ENCODE peak calls at places on chromosomes 3 and 15, in four cellular contexts. One of them, this sample, is unnamed.

GRCh38 chr3:13788522-13789424 is 91.1 kb downstream of the WNT7A start:
- DNase-seq in transverse colon: no peak
- DNase-seq in CD8-positive, alpha-beta T cell: no peak
- DNase-seq in mesenchymal stem cell: no peak
- DNase-seq in this sample: no peak

GRCh38 chr3:149542375-149543312 is 68.1 kb downstream of the TM4SF4 start:
- DNase-seq in mesenchymal stem cell: peak; percentile 45
- DNase-seq in transverse colon: no peak
- DNase-seq in CD8-positive, alpha-beta T cell: no peak
- DNase-seq in this sample: no peak

GRCh38 chr15:101440846-101441590 is 48.5 kb downstream of the PCSK6 start:
- DNase-seq in CD8-positive, alpha-beta T cell: no peak
- DNase-seq in transverse colon: no peak
- DNase-seq in mesenchymal stem cell: no peak
- DNase-seq in this sample: no peak

GRCh38 chr3:55516391-55517030 is 29.4 kb upstream of the WNT5A start:
- DNase-seq in CD8-positive, alpha-beta T cell: no peak
- DNase-seq in mesenchymal stem cell: no peak
- DNase-seq in transverse colon: no peak
- DNase-seq in this sample: no peak

GRCh38 chr3:54891540-54891897 is 36.3 kb downstream of the LRTM1 start:
- DNase-seq in transverse colon: peak; percentile 81
- DNase-seq in mesenchymal stem cell: peak; percentile 95
- DNase-seq in CD8-positive, alpha-beta T cell: no peak
- DNase-seq in this sample: peak; percentile 61

GRCh38 chr3:37938011-37938410 is 52.6 kb upstream of the VILL start:
- DNase-seq in CD8-positive, alpha-beta T cell: no peak
- DNase-seq in mesenchymal stem cell: no peak
- DNase-seq in transverse colon: no peak
- DNase-seq in this sample: no peak

GRCh38 chr3:46901061-46901460 is 23.5 kb downstream of the PTH1R start:
- DNase-seq in transverse colon: no peak
- DNase-seq in mesenchymal stem cell: no peak
- DNase-seq in CD8-positive, alpha-beta T cell: no peak
- DNase-seq in this sample: no peak

GRCh38 chr3:181755959-181756358 is 44.2 kb downstream of the SOX2 start:
- DNase-seq in mesenchymal stem cell: no peak
- DNase-seq in CD8-positive, alpha-beta T cell: no peak
- DNase-seq in transverse colon: no peak
- DNase-seq in this sample: no peak

GRCh38 chr3:132665230-132665629 is 5.1 kb downstream of the UBA5 start:
- DNase-seq in mesenchymal stem cell: no peak
- DNase-seq in CD8-positive, alpha-beta T cell: no peak
- DNase-seq in transverse colon: no peak
- DNase-seq in this sample: no peak

GRCh38 chr15:68183886-68184285 is 21.2 kb downstream of the CALML4 start:
- DNase-seq in transverse colon: no peak
- DNase-seq in CD8-positive, alpha-beta T cell: no peak
- DNase-seq in mesenchymal stem cell: peak; percentile 66
- DNase-seq in this sample: no peak

GRCh38 chr3:141769171-141769894 is 6.1 kb downstream of the GRK7 start:
- DNase-seq in mesenchymal stem cell: peak; percentile 34
- DNase-seq in transverse colon: no peak
- DNase-seq in CD8-positive, alpha-beta T cell: no peak
- DNase-seq in this sample: no peak

GRCh38 chr3:12920967-12921366 is 79.6 kb upstream of the RPL32 start:
- DNase-seq in mesenchymal stem cell: no peak
- DNase-seq in CD8-positive, alpha-beta T cell: no peak
- DNase-seq in transverse colon: no peak
- DNase-seq in this sample: no peak

GRCh38 chr3:38125305-38126120 is 11.4 kb downstream of the ACAA1 start:
- DNase-seq in CD8-positive, alpha-beta T cell: no peak
- DNase-seq in mesenchymal stem cell: no peak
- DNase-seq in transverse colon: no peak
- DNase-seq in this sample: no peak

GRCh38 chr15:68399096-68400065 is 32.6 kb downstream of the ITGA11 start:
- DNase-seq in CD8-positive, alpha-beta T cell: no peak
- DNase-seq in transverse colon: no peak
- DNase-seq in mesenchymal stem cell: no peak
- DNase-seq in this sample: no peak

GRCh38 chr3:107368999-107369398 is 8.2 kb upstream of the CCDC54 start:
- DNase-seq in mesenchymal stem cell: no peak
- DNase-seq in CD8-positive, alpha-beta T cell: no peak
- DNase-seq in transverse colon: no peak
- DNase-seq in this sample: no peak

GRCh38 chr3:182533394-182533793 is 259.9 kb upstream of the ATP11B start:
- DNase-seq in mesenchymal stem cell: no peak
- DNase-seq in transverse colon: no peak
- DNase-seq in CD8-positive, alpha-beta T cell: no peak
- DNase-seq in this sample: no peak

GRCh38 chr3:179613807-179614206 is 9.2 kb downstream of the NDUFB5 start:
- DNase-seq in mesenchymal stem cell: peak; percentile 54
- DNase-seq in CD8-positive, alpha-beta T cell: no peak
- DNase-seq in transverse colon: no peak
- DNase-seq in this sample: no peak

GRCh38 chr15:100094127-100094510 is 247.7 kb downstream of the ADAMTS17 start:
- DNase-seq in mesenchymal stem cell: no peak
- DNase-seq in transverse colon: no peak
- DNase-seq in CD8-positive, alpha-beta T cell: no peak
- DNase-seq in this sample: no peak

GRCh38 chr3:51657234-51657633 is 13.8 kb upstream of the TEX264 start:
- DNase-seq in CD8-positive, alpha-beta T cell: no peak
- DNase-seq in mesenchymal stem cell: no peak
- DNase-seq in transverse colon: no peak
- DNase-seq in this sample: no peak

GRCh38 chr15:25784876-25785642 is 78.1 kb downstream of the ATP10A start:
- DNase-seq in transverse colon: no peak
- DNase-seq in CD8-positive, alpha-beta T cell: no peak
- DNase-seq in mesenchymal stem cell: peak; percentile 29
- DNase-seq in this sample: no peak

GRCh38 chr3:103247459-103247858 is 812.6 kb downstream of the ZPLD1 start:
- DNase-seq in transverse colon: no peak
- DNase-seq in CD8-positive, alpha-beta T cell: no peak
- DNase-seq in mesenchymal stem cell: no peak
- DNase-seq in this sample: no peak

GRCh38 chr15:61030451-61030850 is 198.7 kb downstream of the RORA start:
- DNase-seq in transverse colon: no peak
- DNase-seq in CD8-positive, alpha-beta T cell: no peak
- DNase-seq in mesenchymal stem cell: no peak
- DNase-seq in this sample: no peak

GRCh38 chr3:175433026-175433668 is 574.0 kb downstream of the NAALADL2 start:
- DNase-seq in mesenchymal stem cell: peak; percentile 63
- DNase-seq in CD8-positive, alpha-beta T cell: no peak
- DNase-seq in transverse colon: no peak
- DNase-seq in this sample: no peak

GRCh38 chr3:38141173-38141951 is 2.9 kb downstream of the MYD88 start:
- DNase-seq in mesenchymal stem cell: no peak
- DNase-seq in transverse colon: no peak
- DNase-seq in CD8-positive, alpha-beta T cell: no peak
- DNase-seq in this sample: no peak

GRCh38 chr3:44184319-44184953 is 57.2 kb upstream of the TOPAZ1 start:
- DNase-seq in transverse colon: peak; percentile 49
- DNase-seq in mesenchymal stem cell: no peak
- DNase-seq in CD8-positive, alpha-beta T cell: no peak
- DNase-seq in this sample: no peak

GRCh38 chr3:3665546-3665945 is 133.7 kb upstream of the LRRN1 start:
- DNase-seq in CD8-positive, alpha-beta T cell: no peak
- DNase-seq in transverse colon: no peak
- DNase-seq in mesenchymal stem cell: no peak
- DNase-seq in this sample: no peak

GRCh38 chr15:31361764-31362120 is 35.1 kb downstream of the KLF13 start:
- DNase-seq in CD8-positive, alpha-beta T cell: no peak
- DNase-seq in mesenchymal stem cell: no peak
- DNase-seq in transverse colon: no peak
- DNase-seq in this sample: no peak

GRCh38 chr3:42693530-42693930 is 8.2 kb downstream of the KLHL40 start:
- DNase-seq in CD8-positive, alpha-beta T cell: no peak
- DNase-seq in transverse colon: no peak
- DNase-seq in mesenchymal stem cell: no peak
- DNase-seq in this sample: no peak

GRCh38 chr3:11431319-11431718 is 159.1 kb downstream of the ATG7 start:
- DNase-seq in transverse colon: no peak
- DNase-seq in CD8-positive, alpha-beta T cell: no peak
- DNase-seq in mesenchymal stem cell: no peak
- DNase-seq in this sample: no peak

GRCh38 chr3:117080899-117081298 is 371.3 kb downstream of the TUSC7 start:
- DNase-seq in mesenchymal stem cell: no peak
- DNase-seq in transverse colon: no peak
- DNase-seq in CD8-positive, alpha-beta T cell: no peak
- DNase-seq in this sample: no peak

GRCh38 chr3:58164199-58164879 is 46.4 kb downstream of the DNASE1L3 start:
- DNase-seq in mesenchymal stem cell: no peak
- DNase-seq in transverse colon: no peak
- DNase-seq in CD8-positive, alpha-beta T cell: no peak
- DNase-seq in this sample: no peak

GRCh38 chr15:89221543-89221942 is at the start of gene RLBP1:
- DNase-seq in CD8-positive, alpha-beta T cell: no peak
- DNase-seq in mesenchymal stem cell: no peak
- DNase-seq in transverse colon: no peak
- DNase-seq in this sample: peak; percentile 43

GRCh38 chr15:90910441-90911301 is 7.6 kb downstream of the MAN2A2 start:
- DNase-seq in CD8-positive, alpha-beta T cell: no peak
- DNase-seq in mesenchymal stem cell: no peak
- DNase-seq in transverse colon: no peak
- DNase-seq in this sample: no peak

GRCh38 chr3:34727700-34728099 is 911.6 kb upstream of the ARPP21 start:
- DNase-seq in mesenchymal stem cell: no peak
- DNase-seq in CD8-positive, alpha-beta T cell: no peak
- DNase-seq in transverse colon: no peak
- DNase-seq in this sample: no peak

GRCh38 chr3:50155491-50155878 is 361 bp downstream of the SEMA3F start:
- DNase-seq in mesenchymal stem cell: no peak
- DNase-seq in transverse colon: no peak
- DNase-seq in CD8-positive, alpha-beta T cell: no peak
- DNase-seq in this sample: no peak

GRCh38 chr3:50156549-50156948 is 1.4 kb downstream of the SEMA3F start:
- DNase-seq in CD8-positive, alpha-beta T cell: no peak
- DNase-seq in mesenchymal stem cell: no peak
- DNase-seq in transverse colon: no peak
- DNase-seq in this sample: no peak

GRCh38 chr3:50154840-50155490 is at the start of gene SEMA3F:
- DNase-seq in transverse colon: peak; percentile 80
- DNase-seq in mesenchymal stem cell: peak; percentile 74
- DNase-seq in CD8-positive, alpha-beta T cell: peak; percentile 46
- DNase-seq in this sample: peak; percentile 68

GRCh38 chr3:50156991-50157493 is 1.9 kb downstream of the SEMA3F start:
- DNase-seq in CD8-positive, alpha-beta T cell: no peak
- DNase-seq in transverse colon: peak; percentile 48
- DNase-seq in mesenchymal stem cell: peak; percentile 37
- DNase-seq in this sample: peak; percentile 75

DNA sequence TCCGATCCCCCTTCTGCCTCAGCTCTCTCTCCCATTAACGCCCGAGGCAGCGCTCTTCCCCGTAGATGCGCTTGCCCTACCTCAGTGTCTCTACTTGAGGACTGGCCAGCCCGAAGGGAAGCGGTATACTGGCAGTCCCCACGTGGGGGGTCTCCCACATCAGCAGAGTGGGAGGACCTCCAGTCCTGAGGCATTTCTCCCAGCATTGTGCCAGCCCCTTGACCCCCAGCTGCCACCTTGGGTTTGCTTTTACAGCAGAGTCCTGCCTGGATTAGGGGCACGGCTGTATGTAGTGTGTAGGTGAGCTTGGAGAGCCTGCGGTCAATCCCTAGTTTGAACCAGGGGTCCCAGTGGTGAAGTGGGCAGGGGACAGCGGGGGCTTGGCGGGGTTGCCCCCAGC is 767 bp downstream of the SEMA3F start:
- DNase-seq in mesenchymal stem cell: peak; percentile 28
- DNase-seq in transverse colon: no peak
- DNase-seq in CD8-positive, alpha-beta T cell: no peak
- DNase-seq in this sample: no peak
- H3K4me1 ChIP-seq in mesenchymal stem cell: peaks cover 41% of the 10 kb centered on the region
- H3K4me1 ChIP-seq in transverse colon: peaks cover 65% of the 10 kb centered on the region
- H3K4me1 ChIP-seq in CD8-positive, alpha-beta T cell: peaks cover 9% of the 10 kb centered on the region
- H3K4me1 ChIP-seq in this sample: no peaks in the 10 kb centered on the region

GRCh38 chr15:70267879-70268278 is 170.2 kb upstream of the TLE3 start:
- DNase-seq in transverse colon: no peak
- DNase-seq in mesenchymal stem cell: peak; percentile 52
- DNase-seq in CD8-positive, alpha-beta T cell: no peak
- DNase-seq in this sample: no peak
- H3K4me1 ChIP-seq in transverse colon: peaks cover 59% of the 10 kb centered on the region
- H3K4me1 ChIP-seq in mesenchymal stem cell: peaks cover 32% of the 10 kb centered on the region
- H3K4me1 ChIP-seq in CD8-positive, alpha-beta T cell: peaks cover 27% of the 10 kb centered on the region
- H3K4me1 ChIP-seq in this sample: no peaks in the 10 kb centered on the region

DNA sequence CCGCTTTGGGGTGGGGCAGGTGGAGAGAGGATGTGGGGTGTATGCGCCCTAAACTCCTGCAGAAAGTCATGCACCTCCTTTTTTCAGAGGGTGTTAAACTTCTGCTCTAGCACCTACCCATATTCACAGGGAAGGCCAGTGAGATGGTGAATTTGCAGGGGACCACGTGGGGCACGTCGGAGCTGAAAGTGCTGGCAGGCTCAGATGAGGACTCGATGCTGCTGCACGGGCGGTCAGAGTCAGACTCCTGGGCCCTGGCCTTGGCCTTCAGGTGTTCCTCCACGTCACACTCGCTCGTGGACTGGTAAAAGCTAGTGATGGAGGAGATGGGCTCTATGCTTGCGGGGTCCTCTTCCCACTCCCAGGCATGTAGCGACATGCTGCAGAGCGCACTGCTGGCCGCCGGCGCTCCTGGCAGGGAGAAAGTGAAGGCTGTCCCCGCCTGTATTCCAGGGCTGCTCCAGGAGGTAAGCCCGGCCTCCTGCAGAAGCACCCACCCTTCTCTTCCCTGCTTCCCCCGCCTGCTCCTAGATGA is 883 bp downstream of the CFAP92 start:
- DNase-seq in transverse colon: no peak
- DNase-seq in mesenchymal stem cell: no peak
- DNase-seq in CD8-positive, alpha-beta T cell: no peak
- DNase-seq in this sample: no peak
- H3K4me1 ChIP-seq in transverse colon: peaks cover 14% of the 10 kb centered on the region
- H3K4me1 ChIP-seq in mesenchymal stem cell: peaks cover 9% of the 10 kb centered on the region
- H3K4me1 ChIP-seq in CD8-positive, alpha-beta T cell: peaks cover 27% of the 10 kb centered on the region
- H3K4me1 ChIP-seq in this sample: no peaks in the 10 kb centered on the region

DNA sequence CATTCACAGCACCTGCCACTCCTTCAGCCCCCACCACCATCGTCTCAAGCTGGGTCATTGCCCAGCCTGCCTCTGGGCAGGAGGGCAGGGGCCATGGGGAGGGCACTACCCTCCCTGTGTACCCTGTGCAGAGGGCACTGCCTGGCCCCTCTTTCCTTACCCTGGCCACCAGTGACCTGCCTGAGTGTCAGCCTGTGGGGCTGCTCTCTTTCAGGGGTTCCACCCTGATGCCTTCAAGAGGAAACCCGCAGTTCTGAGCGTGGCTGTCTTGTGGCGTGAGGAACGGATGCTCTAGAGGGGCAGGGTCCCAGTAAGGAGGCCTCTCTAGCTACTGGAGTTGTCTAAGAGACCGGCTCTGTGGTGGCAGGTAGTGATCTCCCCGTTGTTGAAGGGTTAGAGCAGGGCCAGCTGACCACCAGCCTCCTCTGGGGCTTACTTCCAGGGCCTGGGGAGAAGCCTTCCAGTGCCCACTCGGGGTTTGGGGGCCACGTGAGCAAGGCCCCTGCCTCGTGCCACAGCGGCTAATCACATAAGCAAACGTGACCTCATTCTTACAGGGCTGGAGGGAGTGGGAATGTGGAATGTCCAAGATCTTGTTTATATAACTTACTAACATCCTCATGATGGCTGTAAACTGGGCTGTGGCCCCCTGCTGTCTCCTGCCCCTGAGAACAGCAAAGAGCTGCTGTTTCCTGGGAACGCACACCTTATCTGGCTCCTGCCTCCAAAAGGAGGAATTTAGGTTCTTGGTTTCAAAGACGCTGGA is 31.4 kb upstream of the SEC13 start:
- DNase-seq in transverse colon: no peak
- DNase-seq in mesenchymal stem cell: peak; percentile 94
- DNase-seq in CD8-positive, alpha-beta T cell: no peak
- DNase-seq in this sample: no peak
- H3K4me1 ChIP-seq in transverse colon: peaks cover 3% of the 10 kb centered on the region
- H3K4me1 ChIP-seq in mesenchymal stem cell: peaks cover 26% of the 10 kb centered on the region
- H3K4me1 ChIP-seq in CD8-positive, alpha-beta T cell: no peaks in the 10 kb centered on the region
- H3K4me1 ChIP-seq in this sample: no peaks in the 10 kb centered on the region

This sample was measured in H9.